ENCODE peak calls at places on chromosome 5, in five cellular contexts. One of them, this sample, is unnamed.
A peak's percentile ranks its signal among the peaks of the same experiment; 100 is the strongest.

GRCh38 chr5:159913048-159913447 is 3.2 kb upstream of the ADRA1B start:
- DNase-seq in PC-3: peak; percentile 62
- DNase-seq in GM23338: no peak
- DNase-seq in neural progenitor cell: no peak
- DNase-seq in PC-9: peak; percentile 60
- DNase-seq in this sample: peak; percentile 21

GRCh38 chr5:107542428-107542827 is 128.3 kb downstream of the EFNA5 start:
- DNase-seq in PC-3: peak; percentile 96
- DNase-seq in GM23338: no peak
- DNase-seq in neural progenitor cell: no peak
- DNase-seq in PC-9: peak; percentile 88
- DNase-seq in this sample: peak; percentile 98

GRCh38 chr5:156913719-156914370 is 49.2 kb downstream of the TIMD4 start:
- DNase-seq in PC-3: no peak
- DNase-seq in GM23338: peak; percentile 95
- DNase-seq in neural progenitor cell: peak; percentile 49
- DNase-seq in PC-9: no peak
- DNase-seq in this sample: no peak

GRCh38 chr5:134958755-134959154 is 9.0 kb upstream of the CATSPER3 start:
- DNase-seq in PC-3: no peak
- DNase-seq in GM23338: peak; percentile 33
- DNase-seq in neural progenitor cell: peak; percentile 55
- DNase-seq in PC-9: peak; percentile 2
- DNase-seq in this sample: no peak

GRCh38 chr5:90161399-90161798 is 248.2 kb downstream of the CETN3 start:
- DNase-seq in PC-3: peak; percentile 29
- DNase-seq in GM23338: peak; percentile 85
- DNase-seq in neural progenitor cell: peak; percentile 57
- DNase-seq in PC-9: peak; percentile 7
- DNase-seq in this sample: peak; percentile 76

GRCh38 chr5:40762716-40763115 is 7.0 kb upstream of the TTC33 start:
- DNase-seq in PC-3: no peak
- DNase-seq in GM23338: no peak
- DNase-seq in neural progenitor cell: no peak
- DNase-seq in PC-9: no peak
- DNase-seq in this sample: no peak

GRCh38 chr5:141637693-141638419 is 1.1 kb downstream of the RELL2 start:
- DNase-seq in PC-3: no peak
- DNase-seq in GM23338: peak; percentile 97
- DNase-seq in neural progenitor cell: peak; percentile 94
- DNase-seq in PC-9: peak; percentile 61
- DNase-seq in this sample: peak; percentile 63

GRCh38 chr5:129481161-129481560 is 21.1 kb downstream of the ADAMTS19 start:
- DNase-seq in PC-3: no peak
- DNase-seq in GM23338: no peak
- DNase-seq in neural progenitor cell: no peak
- DNase-seq in PC-9: no peak
- DNase-seq in this sample: no peak

GRCh38 chr5:116380615-116381014 is 194.0 kb downstream of the SEMA6A start:
- DNase-seq in PC-3: no peak
- DNase-seq in GM23338: no peak
- DNase-seq in neural progenitor cell: no peak
- DNase-seq in PC-9: no peak
- DNase-seq in this sample: no peak

GRCh38 chr5:125526940-125527339 is 780.5 kb upstream of the ZNF608 start:
- DNase-seq in PC-3: no peak
- DNase-seq in GM23338: peak; percentile 7
- DNase-seq in neural progenitor cell: no peak
- DNase-seq in PC-9: no peak
- DNase-seq in this sample: peak; percentile 28

GRCh38 chr5:111563041-111563822 is 50.9 kb upstream of the STARD4 start:
- DNase-seq in PC-3: no peak
- DNase-seq in GM23338: no peak
- DNase-seq in neural progenitor cell: no peak
- DNase-seq in PC-9: no peak
- DNase-seq in this sample: peak; percentile 100

GRCh38 chr5:1877434-1878049 is 5.2 kb downstream of the IRX4 start:
- DNase-seq in PC-3: no peak
- DNase-seq in GM23338: peak; percentile 56
- DNase-seq in neural progenitor cell: peak; percentile 65
- DNase-seq in PC-9: no peak
- DNase-seq in this sample: no peak
- TF ChIP-seq EZH2 in PC-3: no peak
- TF ChIP-seq EZH2 in GM23338: no peak
- TF ChIP-seq EZH2 in neural progenitor cell: no peak
- TF ChIP-seq EZH2 in PC-9: no peak
- TF ChIP-seq EZH2 in this sample: peak; percentile 67

GRCh38 chr5:154484393-154484944 is 6.4 kb upstream of the HAND1 start:
- DNase-seq in PC-3: no peak
- DNase-seq in GM23338: peak; percentile 22
- DNase-seq in neural progenitor cell: peak; percentile 32
- DNase-seq in PC-9: no peak
- DNase-seq in this sample: no peak
- TF ChIP-seq EZH2 in PC-3: no peak
- TF ChIP-seq EZH2 in GM23338: peak; percentile 31
- TF ChIP-seq EZH2 in neural progenitor cell: peak; percentile 58
- TF ChIP-seq EZH2 in PC-9: no peak
- TF ChIP-seq EZH2 in this sample: peak; percentile 66

GRCh38 chr5:55234171-55234700 is 828 bp upstream of the CCNO start:
- DNase-seq in PC-3: peak; percentile 48
- DNase-seq in GM23338: peak; percentile 56
- DNase-seq in neural progenitor cell: peak; percentile 62
- DNase-seq in PC-9: peak; percentile 45
- DNase-seq in this sample: peak; percentile 35
- TF ChIP-seq EZH2 in PC-3: no peak
- TF ChIP-seq EZH2 in GM23338: peak; percentile 95
- TF ChIP-seq EZH2 in neural progenitor cell: no peak
- TF ChIP-seq EZH2 in PC-9: no peak
- TF ChIP-seq EZH2 in this sample: no peak

DNA sequence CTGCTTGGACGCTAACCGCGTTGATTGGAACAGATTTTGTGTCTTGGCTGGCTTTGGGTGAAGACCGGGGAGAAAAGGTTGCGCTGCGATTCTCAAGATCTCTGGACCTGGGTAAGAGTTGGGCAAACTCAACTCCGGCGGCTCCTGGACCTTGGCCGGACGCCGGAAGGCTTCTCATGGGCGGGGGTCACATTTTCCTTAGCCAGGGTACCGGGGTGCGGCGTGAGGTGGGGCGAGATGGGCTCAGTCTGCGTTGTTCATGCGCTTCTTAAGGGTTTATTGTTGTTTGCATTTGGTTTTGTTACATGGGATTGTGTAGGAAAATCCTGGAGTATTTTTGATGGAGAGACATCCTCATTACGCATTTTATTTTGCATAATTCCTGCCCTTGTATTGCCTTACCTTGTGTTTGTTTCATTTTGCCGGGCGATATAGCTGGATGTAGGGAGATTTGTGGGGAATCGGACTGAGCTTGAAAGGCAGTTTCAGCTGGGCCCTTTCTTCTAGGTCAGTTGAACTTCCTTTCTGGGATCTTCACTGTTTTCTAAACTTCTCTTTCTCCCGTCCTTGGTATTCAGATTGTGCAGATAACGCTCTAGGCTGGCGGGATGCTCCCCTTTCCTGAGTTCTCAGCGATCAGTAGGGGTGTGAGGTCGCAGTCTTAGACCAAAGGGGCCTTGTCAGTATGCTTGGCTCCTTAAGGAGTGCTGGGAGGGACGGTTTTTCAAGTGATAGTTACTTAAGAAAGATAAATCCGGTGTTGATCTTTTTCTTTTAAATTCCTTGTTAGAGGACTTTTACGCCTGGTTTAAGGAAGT is 559 bp downstream of the MEGF10 start:
- DNase-seq in PC-3: no peak
- DNase-seq in GM23338: peak; percentile 55
- DNase-seq in neural progenitor cell: peak; percentile 38
- DNase-seq in PC-9: no peak
- DNase-seq in this sample: no peak
- TF ChIP-seq EZH2 in PC-3: no peak
- TF ChIP-seq EZH2 in GM23338: peak; percentile 13
- TF ChIP-seq EZH2 in neural progenitor cell: no peak
- TF ChIP-seq EZH2 in PC-9: no peak
- TF ChIP-seq EZH2 in this sample: peak; percentile 18

DNA sequence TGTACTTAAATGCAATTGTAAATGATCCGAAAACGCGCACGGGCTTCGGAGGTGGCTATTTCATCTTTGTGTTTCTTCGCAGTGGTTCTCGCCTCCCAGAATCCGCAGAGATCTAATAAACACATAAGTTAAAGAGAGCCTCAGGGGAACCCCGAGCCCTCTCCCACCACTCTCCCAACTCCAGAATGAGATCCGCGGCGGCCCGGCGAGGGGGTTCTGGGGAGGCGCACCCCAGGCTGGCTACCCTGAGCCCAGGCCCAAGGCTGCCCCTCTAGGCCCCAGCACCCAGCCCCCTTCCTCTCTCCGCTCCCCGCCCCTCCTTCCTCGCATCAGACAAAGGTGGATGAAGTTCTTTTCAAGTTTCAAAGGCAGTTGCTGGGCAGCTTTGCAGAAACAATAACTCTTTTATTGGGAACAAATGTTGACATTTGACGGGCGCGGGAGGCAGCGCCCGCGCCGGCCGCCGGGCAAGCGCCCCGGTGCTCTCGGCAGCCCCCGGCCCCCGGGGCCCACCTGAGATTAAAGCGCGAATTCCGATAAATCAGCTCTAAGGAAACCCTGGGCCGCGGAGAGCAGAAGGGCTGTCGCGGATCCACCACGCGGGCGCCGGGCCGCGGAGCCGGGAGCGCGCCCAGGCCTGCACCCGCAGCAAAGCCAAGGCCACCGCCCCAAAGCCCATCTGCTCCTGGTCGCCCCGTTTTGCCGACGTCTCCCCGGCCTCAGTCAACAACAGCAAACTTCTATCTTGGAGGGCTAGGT is 8.4 kb downstream of the IRX2 start:
- DNase-seq in PC-3: no peak
- DNase-seq in GM23338: peak; percentile 73
- DNase-seq in neural progenitor cell: peak; percentile 61
- DNase-seq in PC-9: no peak
- DNase-seq in this sample: no peak
- TF ChIP-seq EZH2 in PC-3: no peak
- TF ChIP-seq EZH2 in GM23338: peak; percentile 51
- TF ChIP-seq EZH2 in neural progenitor cell: peak; percentile 79
- TF ChIP-seq EZH2 in PC-9: no peak
- TF ChIP-seq EZH2 in this sample: peak; percentile 52

DNA sequence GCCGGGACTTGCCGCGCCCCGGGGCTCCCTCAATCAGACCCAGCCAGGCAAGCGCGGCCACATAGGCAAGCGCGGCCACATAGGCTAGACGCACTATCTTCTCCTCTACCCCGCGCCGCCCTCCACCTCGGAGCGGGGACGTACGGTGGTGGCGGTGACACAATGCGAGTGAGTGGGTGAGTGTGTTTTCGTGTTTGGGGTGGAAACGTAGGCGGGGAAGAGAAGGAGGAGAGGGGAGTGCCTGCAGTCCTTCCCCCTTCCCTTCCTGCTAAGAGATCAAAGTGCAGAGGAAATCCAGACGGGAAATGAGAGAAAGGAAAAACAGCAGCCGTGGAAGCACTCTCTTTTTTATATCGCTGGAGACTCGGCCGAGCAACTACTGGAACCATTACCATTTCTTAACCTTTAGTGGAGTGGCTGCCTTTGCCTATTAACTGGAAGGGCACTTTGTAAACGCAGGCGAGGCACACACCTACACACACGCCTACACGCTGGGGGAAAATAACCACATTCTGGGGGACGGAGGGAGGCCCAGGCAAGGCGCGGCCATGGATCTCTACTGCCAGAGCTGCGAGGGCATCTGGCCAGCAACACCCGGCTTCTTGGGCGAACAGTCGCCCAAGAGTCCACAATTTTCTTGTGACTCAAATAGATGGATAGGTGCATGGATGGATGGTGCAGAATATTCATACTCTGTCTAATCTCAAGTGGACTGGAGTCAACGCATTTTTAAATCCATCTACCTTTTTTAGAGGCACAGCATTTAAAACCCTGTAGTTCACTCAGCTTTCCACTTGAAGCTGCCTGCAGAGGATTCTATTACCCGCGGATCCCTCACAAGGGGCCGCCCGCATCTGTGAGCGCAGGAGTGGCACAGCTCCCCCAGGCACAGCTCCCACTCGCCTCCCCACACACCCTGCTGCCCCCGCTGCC is 2.1 kb downstream of the EDIL3 start:
- DNase-seq in PC-3: no peak
- DNase-seq in GM23338: peak; percentile 86
- DNase-seq in neural progenitor cell: peak; percentile 82
- DNase-seq in PC-9: peak; percentile 47
- DNase-seq in this sample: peak; percentile 66
- TF ChIP-seq EZH2 in PC-3: no peak
- TF ChIP-seq EZH2 in GM23338: no peak
- TF ChIP-seq EZH2 in neural progenitor cell: no peak
- TF ChIP-seq EZH2 in PC-9: no peak
- TF ChIP-seq EZH2 in this sample: no peak

DNA sequence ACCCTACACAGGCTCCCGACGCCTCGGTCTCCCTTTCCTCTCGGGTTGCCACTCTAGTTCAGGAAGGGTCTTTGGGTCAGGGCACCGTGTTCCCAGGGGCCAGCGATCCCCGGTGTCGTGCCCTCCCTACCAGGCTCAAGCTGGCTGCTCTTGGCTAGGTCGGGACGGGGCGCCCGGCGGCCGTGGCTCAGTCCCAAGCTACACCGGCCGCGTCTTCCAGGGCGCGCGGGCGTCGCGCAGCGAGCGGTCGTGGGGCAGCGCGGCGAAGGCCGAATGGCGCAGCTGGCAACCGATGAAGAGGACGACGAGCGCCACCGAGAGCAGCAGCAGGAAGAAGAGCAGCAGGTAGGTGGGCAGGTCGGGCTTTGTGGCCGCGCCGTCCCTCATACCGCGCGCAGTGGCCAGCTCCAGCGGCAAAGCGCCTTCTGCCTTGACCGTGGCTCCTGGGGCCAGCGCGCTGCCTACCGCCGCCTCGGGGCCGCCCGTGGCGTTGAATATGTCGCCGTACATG is 892 bp downstream of the SMIM32 start:
- DNase-seq in PC-3: no peak
- DNase-seq in GM23338: peak; percentile 54
- DNase-seq in neural progenitor cell: peak; percentile 33
- DNase-seq in PC-9: no peak
- DNase-seq in this sample: no peak
- TF ChIP-seq EZH2 in PC-3: no peak
- TF ChIP-seq EZH2 in GM23338: peak; percentile 36
- TF ChIP-seq EZH2 in neural progenitor cell: peak; percentile 98
- TF ChIP-seq EZH2 in PC-9: no peak
- TF ChIP-seq EZH2 in this sample: peak; percentile 97

GRCh38 chr5:88063813-88064212 is 204.8 kb downstream of the TMEM161B start:
- DNase-seq in PC-3: no peak
- DNase-seq in GM23338: no peak
- DNase-seq in neural progenitor cell: no peak
- DNase-seq in PC-9: no peak
- DNase-seq in this sample: no peak

GRCh38 chr5:88058625-88059024 is 210.0 kb downstream of the TMEM161B start:
- DNase-seq in PC-3: peak; percentile 84
- DNase-seq in GM23338: no peak
- DNase-seq in neural progenitor cell: no peak
- DNase-seq in PC-9: no peak
- DNase-seq in this sample: no peak

DNA sequence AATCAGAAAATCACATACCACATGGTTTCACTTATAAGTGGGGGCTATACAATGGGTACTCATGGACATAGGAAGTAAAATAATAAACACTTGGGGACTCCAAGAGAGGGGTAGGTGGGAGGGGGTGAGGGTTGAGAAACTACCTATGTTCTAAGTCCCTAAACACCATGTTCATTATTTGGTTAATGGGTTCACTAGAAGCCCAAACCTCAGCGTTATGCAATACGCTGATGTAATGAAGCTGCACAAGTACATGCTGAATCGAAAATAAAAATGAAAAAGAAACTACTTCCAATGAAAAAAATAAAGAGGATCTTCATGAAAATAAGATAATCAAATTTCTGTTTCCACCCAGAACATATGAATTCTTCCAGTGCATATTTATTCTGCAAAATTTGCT is 208.5 kb downstream of the TMEM161B start:
- DNase-seq in PC-3: no peak
- DNase-seq in GM23338: no peak
- DNase-seq in neural progenitor cell: no peak
- DNase-seq in PC-9: no peak
- DNase-seq in this sample: no peak
- TF ChIP-seq EZH2 in PC-3: no peak
- TF ChIP-seq EZH2 in GM23338: no peak
- TF ChIP-seq EZH2 in neural progenitor cell: no peak
- TF ChIP-seq EZH2 in PC-9: no peak
- TF ChIP-seq EZH2 in this sample: no peak

This sample was measured in endothelial cell of umbilical vein.